ENCODE peak calls at places on chromosomes 7 and 10, in ten cellular contexts. M is heart left ventricle, F is IMR-90, B is testis, Y is A549, N is breast epithelium, T is body of pancreas, U is uterus, H is NB4, V is H1. I is an unnamed sample.

GRCh38 chr7:30027065-30027456 is 559 bp upstream of the FKBP14 start:
- DNase-seq in F (peak; percentile 57), Y (peak; percentile 36), U (no peak), T (peak; percentile 62), M (no peak), B (no peak), V (no peak), N (peak; percentile 20), H (no peak), I (no peak)

GRCh38 chr10:15744217-15744865 is 24.6 kb upstream of the ITGA8 start:
- DNase-seq in T (peak; percentile 60), M (peak; percentile 27), F (peak; percentile 56), U (no peak), B (peak; percentile 72), H (peak; percentile 60), N (no peak), V (peak; percentile 73), Y (peak; percentile 47), I (no peak)

GRCh38 chr7:1781369-1781768 is 111.3 kb downstream of the ELFN1 start:
- DNase-seq in Y (no peak), T (no peak), F (no peak), U (no peak), V (no peak), H (no peak), M (no peak), B (no peak), N (no peak), I (no peak)

GRCh38 chr10:50325449-50326188 is 74.3 kb upstream of the ASAH2 start:
- DNase-seq in Y (peak; percentile 18), N (peak; percentile 68), B (no peak), T (peak; percentile 23), F (peak; percentile 98), U (peak; percentile 44), M (peak; percentile 43), V (no peak), H (peak; percentile 81), I (peak; percentile 64)

GRCh38 chr10:6843477-6843876 is 263.4 kb upstream of the PRKCQ start:
- DNase-seq in M (no peak), B (no peak), Y (no peak), T (no peak), V (no peak), N (no peak), H (peak; percentile 65), F (no peak), U (no peak), I (no peak)

GRCh38 chr10:131792011-131792651 is 108.7 kb upstream of the PPP2R2D start:
- DNase-seq in N (no peak), V (no peak), Y (no peak), B (no peak), T (no peak), F (no peak), U (no peak), M (no peak), H (no peak), I (peak; percentile 61)

GRCh38 chr7:134422646-134423045 is 36.3 kb downstream of the AKR1B1 start:
- DNase-seq in M (no peak), Y (peak; percentile 48), N (no peak), T (no peak), V (no peak), F (no peak), B (no peak), U (no peak), H (no peak), I (no peak)

GRCh38 chr10:35058686-35059085 is 31.5 kb downstream of the CUL2 start:
- DNase-seq in N (no peak), H (no peak), B (no peak), T (no peak), M (no peak), F (no peak), U (no peak), Y (no peak), V (no peak), I (no peak)

GRCh38 chr7:121083138-121083789 is 94.8 kb downstream of the CPED1 start:
- DNase-seq in Y (no peak), N (no peak), T (no peak), B (no peak), F (peak; percentile 84), U (no peak), H (no peak), M (no peak), V (no peak), I (no peak)

GRCh38 chr7:121082400-121083101 is 94.0 kb downstream of the CPED1 start:
- DNase-seq in B (no peak), M (no peak), T (no peak), H (no peak), Y (no peak), V (no peak), N (no peak), F (no peak), U (no peak), I (no peak)

GRCh38 chr7:121080257-121080912 is 91.9 kb downstream of the CPED1 start:
- DNase-seq in U (no peak), M (no peak), H (no peak), T (no peak), F (no peak), N (no peak), V (no peak), Y (no peak), B (no peak), I (no peak)

GRCh38 chr7:121080913-121081326 is 92.4 kb downstream of the CPED1 start:
- DNase-seq in F (no peak), V (no peak), Y (no peak), H (no peak), T (no peak), M (no peak), B (no peak), U (no peak), N (no peak), I (no peak)

GRCh38 chr7:121081327-121081936 is 92.9 kb downstream of the CPED1 start:
- DNase-seq in M (no peak), N (no peak), F (peak; percentile 85), V (no peak), B (no peak), U (no peak), T (no peak), Y (peak; percentile 4), H (peak; percentile 62), I (no peak)
- TF ChIP-seq CTCF in M (peak; percentile 78), N (peak; percentile 69), F (peak; percentile 78), V (peak; percentile 59), B (peak; percentile 58), U (peak; percentile 72), T (peak; percentile 45), Y (peak; percentile 61), H (peak; percentile 44), I (peak; percentile 48)

GRCh38 chr10:72800741-72801092 is 92.8 kb upstream of the OIT3 start:
- DNase-seq in B (no peak), Y (no peak), N (no peak), F (no peak), V (no peak), T (no peak), M (no peak), H (no peak), U (no peak), I (no peak)

GRCh38 chr10:72802291-72803118 is 91.0 kb upstream of the OIT3 start:
- DNase-seq in F (peak; percentile 74), Y (no peak), B (no peak), U (no peak), M (no peak), V (no peak), T (no peak), N (no peak), H (no peak), I (no peak)

GRCh38 chr10:72801263-72801868 is 92.2 kb upstream of the OIT3 start:
- DNase-seq in B (no peak), Y (no peak), U (no peak), M (no peak), T (no peak), H (no peak), N (no peak), F (no peak), V (no peak), I (no peak)

GRCh38 chr10:72803119-72803505 is 90.4 kb upstream of the OIT3 start:
- DNase-seq in N (no peak), U (no peak), H (no peak), V (no peak), Y (no peak), T (no peak), F (peak; percentile 10), B (no peak), M (no peak), I (no peak)

DNA sequence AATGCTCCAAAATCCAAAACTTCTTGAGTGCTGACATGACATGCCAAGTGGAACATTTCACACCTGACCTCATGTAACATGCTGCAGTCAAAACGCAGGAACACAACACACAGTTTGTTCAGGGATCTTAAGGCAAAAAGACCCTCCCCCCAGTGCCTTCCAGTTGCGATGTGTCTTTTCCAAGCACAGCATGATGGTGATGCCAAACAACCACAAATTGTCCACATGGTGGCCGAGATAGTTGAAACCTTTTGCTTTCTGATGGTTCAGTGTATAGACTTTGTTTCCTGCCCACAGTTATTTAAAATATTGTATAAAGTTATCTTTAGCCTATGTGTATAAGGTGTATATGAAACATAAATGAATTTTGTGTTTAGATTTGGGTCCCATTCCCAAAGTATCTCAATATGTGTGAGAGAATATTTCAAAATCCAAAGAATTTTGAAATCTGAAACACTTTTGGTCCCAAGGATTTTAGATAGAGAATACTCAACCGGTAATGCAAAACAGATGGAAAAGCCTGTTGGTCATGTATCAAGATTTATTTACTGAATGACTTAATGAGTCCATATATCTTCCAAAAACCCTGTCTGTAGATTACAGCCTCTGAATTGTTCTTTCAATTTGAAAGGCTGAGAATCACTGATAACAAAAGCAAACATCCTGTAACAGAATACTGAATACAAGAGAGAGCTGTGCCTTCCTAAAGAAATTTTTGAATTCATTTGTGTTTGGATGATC is 93.4 kb upstream of the OIT3 start:
- DNase-seq in H (peak; percentile 6), U (no peak), Y (no peak), F (peak; percentile 66), N (no peak), T (no peak), M (no peak), B (no peak), V (no peak), I (no peak)
- TF ChIP-seq POLR2A in H (no peak), U (no peak), Y (no peak), F (no peak), N (no peak), T (no peak), M (no peak), B (no peak), V (no peak), I (no peak)

GRCh38 chr10:1462994-1463633 is 274.2 kb downstream of the ADARB2 start:
- DNase-seq in Y (no peak), M (no peak), H (no peak), N (no peak), U (no peak), F (no peak), B (no peak), V (no peak), T (no peak), I (no peak)
- TF ChIP-seq CTCF in Y (no peak), M (no peak), H (no peak), N (no peak), U (no peak), F (no peak), B (no peak), V (no peak), T (no peak), I (no peak)

DNA sequence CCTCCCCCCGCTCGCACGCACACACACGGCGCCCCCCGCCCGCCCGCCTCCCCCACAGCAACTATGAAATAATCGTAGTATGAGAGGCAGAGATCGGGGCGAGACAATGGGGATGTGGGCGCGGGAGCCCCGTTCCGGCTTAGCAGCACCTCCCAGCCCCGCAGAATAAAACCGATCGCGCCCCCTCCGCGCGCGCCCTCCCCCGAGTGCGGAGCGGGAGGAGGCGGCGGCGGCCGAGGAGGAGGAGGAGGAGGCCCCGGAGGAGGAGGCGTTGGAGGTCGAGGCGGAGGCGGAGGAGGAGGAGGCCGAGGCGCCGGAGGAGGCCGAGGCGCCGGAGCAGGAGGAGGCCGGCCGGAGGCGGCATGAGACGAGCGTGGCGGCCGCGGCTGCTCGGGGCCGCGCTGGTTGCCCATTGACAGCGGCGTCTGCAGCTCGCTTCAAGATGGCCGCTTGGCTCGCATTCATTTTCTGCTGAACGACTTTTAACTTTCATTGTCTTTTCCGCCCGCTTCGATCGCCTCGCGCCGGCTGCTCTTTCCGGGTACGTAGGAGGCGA is 335 bp downstream of the BMI1 start:
- DNase-seq in N (no peak), H (peak; percentile 70), T (peak; percentile 70), U (peak; percentile 61), V (peak; percentile 82), Y (peak; percentile 46), F (peak; percentile 71), M (peak; percentile 67), B (no peak), I (peak; percentile 78)
- TF ChIP-seq POLR2A in N (no peak), H (no peak), T (peak; percentile 59), U (no peak), V (no peak), Y (peak; percentile 37), F (no peak), M (peak; percentile 25), B (no peak), I (peak; percentile 35)

I was measured in suprapubic skin.